ENCODE peak calls at places on chromosomes 5 and 9, in ten cellular contexts. One of them, this sample, is unnamed.

GRCh38 chr9:37667706-37668672 is 17.2 kb downstream of the FRMPD1 start:
- DNase-seq in CD4-positive, alpha-beta T cell: no peak
- DNase-seq in activated naive CD4-positive, alpha-beta T cell treated with anti-CD3 and anti-CD28 coated beads, Interleukin-2, amount 10 ng/mL, durations not matched to agents 7 days and 5 days: no peak
- DNase-seq in skeletal muscle cell: no peak
- DNase-seq in central memory CD4-positive, alpha-beta T cell: no peak
- DNase-seq in NCI-H1417: peak; percentile 57
- DNase-seq in nephron progenitor cell: peak; percentile 38
- DNase-seq in lower lobe of right lung: no peak
- DNase-seq in NB4: no peak
- DNase-seq in breast epithelium: no peak
- DNase-seq in this sample: peak; percentile 56

GRCh38 chr5:155001523-155001922 is 12.0 kb upstream of the KIF4B start:
- DNase-seq in CD4-positive, alpha-beta T cell: no peak
- DNase-seq in activated naive CD4-positive, alpha-beta T cell treated with anti-CD3 and anti-CD28 coated beads, Interleukin-2, amount 10 ng/mL, durations not matched to agents 7 days and 5 days: no peak
- DNase-seq in skeletal muscle cell: no peak
- DNase-seq in central memory CD4-positive, alpha-beta T cell: no peak
- DNase-seq in NCI-H1417: no peak
- DNase-seq in nephron progenitor cell: no peak
- DNase-seq in lower lobe of right lung: no peak
- DNase-seq in NB4: no peak
- DNase-seq in breast epithelium: no peak
- DNase-seq in this sample: no peak

GRCh38 chr5:88889165-88890069 is 6.4 kb upstream of the MEF2C start:
- DNase-seq in CD4-positive, alpha-beta T cell: no peak
- DNase-seq in activated naive CD4-positive, alpha-beta T cell treated with anti-CD3 and anti-CD28 coated beads, Interleukin-2, amount 10 ng/mL, durations not matched to agents 7 days and 5 days: no peak
- DNase-seq in skeletal muscle cell: no peak
- DNase-seq in central memory CD4-positive, alpha-beta T cell: no peak
- DNase-seq in NCI-H1417: no peak
- DNase-seq in nephron progenitor cell: peak; percentile 58
- DNase-seq in lower lobe of right lung: peak; percentile 77
- DNase-seq in NB4: no peak
- DNase-seq in breast epithelium: no peak
- DNase-seq in this sample: no peak

GRCh38 chr5:113119271-113119924 is 142.8 kb downstream of the DCP2 start:
- DNase-seq in CD4-positive, alpha-beta T cell: no peak
- DNase-seq in activated naive CD4-positive, alpha-beta T cell treated with anti-CD3 and anti-CD28 coated beads, Interleukin-2, amount 10 ng/mL, durations not matched to agents 7 days and 5 days: no peak
- DNase-seq in skeletal muscle cell: no peak
- DNase-seq in central memory CD4-positive, alpha-beta T cell: no peak
- DNase-seq in NCI-H1417: no peak
- DNase-seq in nephron progenitor cell: peak; percentile 17
- DNase-seq in lower lobe of right lung: peak; percentile 48
- DNase-seq in NB4: no peak
- DNase-seq in breast epithelium: no peak
- DNase-seq in this sample: no peak

GRCh38 chr9:83708515-83709158 is 879 bp upstream of the UBQLN1 start:
- DNase-seq in CD4-positive, alpha-beta T cell: peak; percentile 41
- DNase-seq in activated naive CD4-positive, alpha-beta T cell treated with anti-CD3 and anti-CD28 coated beads, Interleukin-2, amount 10 ng/mL, durations not matched to agents 7 days and 5 days: peak; percentile 64
- DNase-seq in skeletal muscle cell: peak; percentile 19
- DNase-seq in central memory CD4-positive, alpha-beta T cell: no peak
- DNase-seq in NCI-H1417: peak; percentile 15
- DNase-seq in nephron progenitor cell: peak; percentile 57
- DNase-seq in lower lobe of right lung: peak; percentile 91
- DNase-seq in NB4: peak; percentile 85
- DNase-seq in breast epithelium: peak; percentile 75
- DNase-seq in this sample: peak; percentile 60

GRCh38 chr5:157602505-157602904 is 26.9 kb upstream of the ADAM19 start:
- DNase-seq in CD4-positive, alpha-beta T cell: no peak
- DNase-seq in activated naive CD4-positive, alpha-beta T cell treated with anti-CD3 and anti-CD28 coated beads, Interleukin-2, amount 10 ng/mL, durations not matched to agents 7 days and 5 days: peak; percentile 47
- DNase-seq in skeletal muscle cell: no peak
- DNase-seq in central memory CD4-positive, alpha-beta T cell: no peak
- DNase-seq in NCI-H1417: no peak
- DNase-seq in nephron progenitor cell: no peak
- DNase-seq in lower lobe of right lung: no peak
- DNase-seq in NB4: peak; percentile 12
- DNase-seq in breast epithelium: no peak
- DNase-seq in this sample: no peak

GRCh38 chr5:32074401-32074800 is 99.7 kb downstream of the GOLPH3 start:
- DNase-seq in CD4-positive, alpha-beta T cell: no peak
- DNase-seq in activated naive CD4-positive, alpha-beta T cell treated with anti-CD3 and anti-CD28 coated beads, Interleukin-2, amount 10 ng/mL, durations not matched to agents 7 days and 5 days: no peak
- DNase-seq in skeletal muscle cell: no peak
- DNase-seq in central memory CD4-positive, alpha-beta T cell: no peak
- DNase-seq in NCI-H1417: peak; percentile 10
- DNase-seq in nephron progenitor cell: peak; percentile 21
- DNase-seq in lower lobe of right lung: no peak
- DNase-seq in NB4: no peak
- DNase-seq in breast epithelium: no peak
- DNase-seq in this sample: no peak

GRCh38 chr5:122565331-122565730 is 209.5 kb upstream of the SNX2 start:
- DNase-seq in CD4-positive, alpha-beta T cell: no peak
- DNase-seq in activated naive CD4-positive, alpha-beta T cell treated with anti-CD3 and anti-CD28 coated beads, Interleukin-2, amount 10 ng/mL, durations not matched to agents 7 days and 5 days: no peak
- DNase-seq in skeletal muscle cell: no peak
- DNase-seq in central memory CD4-positive, alpha-beta T cell: no peak
- DNase-seq in NCI-H1417: no peak
- DNase-seq in nephron progenitor cell: no peak
- DNase-seq in lower lobe of right lung: no peak
- DNase-seq in NB4: no peak
- DNase-seq in breast epithelium: no peak
- DNase-seq in this sample: no peak

GRCh38 chr5:2181164-2181956 is 298.6 kb upstream of the IRX4 start:
- DNase-seq in CD4-positive, alpha-beta T cell: no peak
- DNase-seq in activated naive CD4-positive, alpha-beta T cell treated with anti-CD3 and anti-CD28 coated beads, Interleukin-2, amount 10 ng/mL, durations not matched to agents 7 days and 5 days: no peak
- DNase-seq in skeletal muscle cell: no peak
- DNase-seq in central memory CD4-positive, alpha-beta T cell: no peak
- DNase-seq in NCI-H1417: no peak
- DNase-seq in nephron progenitor cell: no peak
- DNase-seq in lower lobe of right lung: no peak
- DNase-seq in NB4: no peak
- DNase-seq in breast epithelium: no peak
- DNase-seq in this sample: no peak

GRCh38 chr9:37333288-37333687 is 89.2 kb upstream of the GRHPR start:
- DNase-seq in CD4-positive, alpha-beta T cell: no peak
- DNase-seq in activated naive CD4-positive, alpha-beta T cell treated with anti-CD3 and anti-CD28 coated beads, Interleukin-2, amount 10 ng/mL, durations not matched to agents 7 days and 5 days: no peak
- DNase-seq in skeletal muscle cell: no peak
- DNase-seq in central memory CD4-positive, alpha-beta T cell: no peak
- DNase-seq in NCI-H1417: no peak
- DNase-seq in nephron progenitor cell: no peak
- DNase-seq in lower lobe of right lung: no peak
- DNase-seq in NB4: no peak
- DNase-seq in breast epithelium: no peak
- DNase-seq in this sample: no peak

GRCh38 chr9:32741706-32742105 is 41.6 kb upstream of the TMEM215 start:
- DNase-seq in CD4-positive, alpha-beta T cell: no peak
- DNase-seq in activated naive CD4-positive, alpha-beta T cell treated with anti-CD3 and anti-CD28 coated beads, Interleukin-2, amount 10 ng/mL, durations not matched to agents 7 days and 5 days: no peak
- DNase-seq in skeletal muscle cell: no peak
- DNase-seq in central memory CD4-positive, alpha-beta T cell: no peak
- DNase-seq in NCI-H1417: no peak
- DNase-seq in nephron progenitor cell: no peak
- DNase-seq in lower lobe of right lung: no peak
- DNase-seq in NB4: no peak
- DNase-seq in breast epithelium: no peak
- DNase-seq in this sample: no peak

GRCh38 chr5:45038366-45038987 is 229.7 kb downstream of the MRPS30 start:
- DNase-seq in CD4-positive, alpha-beta T cell: no peak
- DNase-seq in activated naive CD4-positive, alpha-beta T cell treated with anti-CD3 and anti-CD28 coated beads, Interleukin-2, amount 10 ng/mL, durations not matched to agents 7 days and 5 days: no peak
- DNase-seq in skeletal muscle cell: no peak
- DNase-seq in central memory CD4-positive, alpha-beta T cell: no peak
- DNase-seq in NCI-H1417: no peak
- DNase-seq in nephron progenitor cell: peak; percentile 4
- DNase-seq in lower lobe of right lung: no peak
- DNase-seq in NB4: peak; percentile 52
- DNase-seq in breast epithelium: no peak
- DNase-seq in this sample: peak; percentile 1

This sample was measured in HuH-7.